ENCODE peak calls at places on chromosome 13, in eight cellular contexts. One of them, this sample, is unnamed. For H3K4me1, the result is how much of the 10 kb centered on the place peaks cover.

GRCh38 chr13:99044764-99045163 is 66.9 kb upstream of the DOCK9 start:
- DNase-seq in colonic mucosa: no peak
- DNase-seq in mesendoderm: no peak
- DNase-seq in hepatocyte: no peak
- DNase-seq in neuronal stem cell: no peak
- DNase-seq in uterus: no peak
- DNase-seq in sigmoid colon: no peak
- DNase-seq in psoas muscle: no peak
- DNase-seq in this sample: no peak

GRCh38 chr13:110856941-110857835 is 57.7 kb downstream of the ANKRD10 start:
- DNase-seq in colonic mucosa: no peak
- DNase-seq in mesendoderm: no peak
- DNase-seq in hepatocyte: no peak
- DNase-seq in neuronal stem cell: no peak
- DNase-seq in uterus: no peak
- DNase-seq in sigmoid colon: no peak
- DNase-seq in psoas muscle: no peak
- DNase-seq in this sample: no peak

GRCh38 chr13:108895220-108895704 is 265.9 kb downstream of the MYO16 start:
- DNase-seq in colonic mucosa: no peak
- DNase-seq in mesendoderm: peak
- DNase-seq in hepatocyte: peak
- DNase-seq in neuronal stem cell: peak
- DNase-seq in uterus: no peak
- DNase-seq in sigmoid colon: no peak
- DNase-seq in psoas muscle: no peak
- DNase-seq in this sample: no peak

GRCh38 chr13:109496216-109496615 is 290.2 kb downstream of the IRS2 start:
- DNase-seq in colonic mucosa: no peak
- DNase-seq in mesendoderm: no peak
- DNase-seq in hepatocyte: no peak
- DNase-seq in neuronal stem cell: no peak
- DNase-seq in uterus: no peak
- DNase-seq in sigmoid colon: no peak
- DNase-seq in psoas muscle: no peak
- DNase-seq in this sample: no peak

GRCh38 chr13:97043302-97043701 is 49.0 kb upstream of the OXGR1 start:
- DNase-seq in colonic mucosa: no peak
- DNase-seq in mesendoderm: no peak
- DNase-seq in hepatocyte: no peak
- DNase-seq in neuronal stem cell: no peak
- DNase-seq in uterus: no peak
- DNase-seq in sigmoid colon: no peak
- DNase-seq in psoas muscle: no peak
- DNase-seq in this sample: no peak

GRCh38 chr13:52665325-52665724 is 12.7 kb downstream of the SUGT1 start:
- DNase-seq in colonic mucosa: no peak
- DNase-seq in mesendoderm: peak
- DNase-seq in hepatocyte: peak
- DNase-seq in neuronal stem cell: no peak
- DNase-seq in uterus: no peak
- DNase-seq in sigmoid colon: no peak
- DNase-seq in psoas muscle: no peak
- DNase-seq in this sample: no peak

GRCh38 chr13:51212808-51213728 is 9.1 kb upstream of the FAM124A start:
- DNase-seq in colonic mucosa: no peak
- DNase-seq in mesendoderm: no peak
- DNase-seq in hepatocyte: no peak
- DNase-seq in neuronal stem cell: no peak
- DNase-seq in uterus: no peak
- DNase-seq in sigmoid colon: no peak
- DNase-seq in psoas muscle: no peak
- DNase-seq in this sample: no peak

GRCh38 chr13:55576389-55576788 is 1564.3 kb upstream of the PRR20A start:
- DNase-seq in colonic mucosa: no peak
- DNase-seq in mesendoderm: peak
- DNase-seq in hepatocyte: no peak
- DNase-seq in neuronal stem cell: no peak
- DNase-seq in uterus: no peak
- DNase-seq in sigmoid colon: no peak
- DNase-seq in psoas muscle: no peak
- DNase-seq in this sample: no peak

GRCh38 chr13:110447058-110447511 is 114.4 kb downstream of the RAB20 start:
- DNase-seq in colonic mucosa: no peak
- DNase-seq in mesendoderm: peak
- DNase-seq in hepatocyte: no peak
- DNase-seq in neuronal stem cell: no peak
- DNase-seq in uterus: peak
- DNase-seq in sigmoid colon: no peak
- DNase-seq in psoas muscle: no peak
- DNase-seq in this sample: no peak

GRCh38 chr13:54433511-54434206 is 1405.0 kb downstream of the OLFM4 start:
- DNase-seq in colonic mucosa: no peak
- DNase-seq in mesendoderm: no peak
- DNase-seq in hepatocyte: peak
- DNase-seq in neuronal stem cell: no peak
- DNase-seq in uterus: no peak
- DNase-seq in sigmoid colon: no peak
- DNase-seq in psoas muscle: no peak
- DNase-seq in this sample: peak

GRCh38 chr13:70668983-70669382 is 560.7 kb upstream of the KLHL1 start:
- DNase-seq in colonic mucosa: no peak
- DNase-seq in mesendoderm: no peak
- DNase-seq in hepatocyte: no peak
- DNase-seq in neuronal stem cell: no peak
- DNase-seq in uterus: no peak
- DNase-seq in sigmoid colon: no peak
- DNase-seq in psoas muscle: no peak
- DNase-seq in this sample: no peak

GRCh38 chr13:112722433-112723250 is 32.8 kb downstream of the ATP11A start:
- DNase-seq in colonic mucosa: no peak
- DNase-seq in mesendoderm: peak
- DNase-seq in hepatocyte: peak
- DNase-seq in neuronal stem cell: no peak
- DNase-seq in uterus: peak
- DNase-seq in sigmoid colon: no peak
- DNase-seq in psoas muscle: no peak
- DNase-seq in this sample: peak

GRCh38 chr13:97364827-97365226 is 69.1 kb upstream of the RAP2A start:
- DNase-seq in colonic mucosa: no peak
- DNase-seq in mesendoderm: no peak
- DNase-seq in hepatocyte: no peak
- DNase-seq in neuronal stem cell: no peak
- DNase-seq in uterus: no peak
- DNase-seq in sigmoid colon: no peak
- DNase-seq in psoas muscle: no peak
- DNase-seq in this sample: no peak

GRCh38 chr13:50229935-50230334 is 214.7 kb downstream of the KCNRG start:
- DNase-seq in colonic mucosa: no peak
- DNase-seq in mesendoderm: no peak
- DNase-seq in hepatocyte: no peak
- DNase-seq in neuronal stem cell: no peak
- DNase-seq in uterus: no peak
- DNase-seq in sigmoid colon: no peak
- DNase-seq in psoas muscle: no peak
- DNase-seq in this sample: no peak

GRCh38 chr13:106530209-106530906 is 5.1 kb downstream of the EFNB2 start:
- DNase-seq in colonic mucosa: peak
- DNase-seq in mesendoderm: peak
- DNase-seq in hepatocyte: peak
- DNase-seq in neuronal stem cell: no peak
- DNase-seq in uterus: no peak
- DNase-seq in sigmoid colon: no peak
- DNase-seq in psoas muscle: no peak
- DNase-seq in this sample: no peak

GRCh38 chr13:99062593-99062992 is 84.7 kb upstream of the DOCK9 start:
- DNase-seq in colonic mucosa: no peak
- DNase-seq in mesendoderm: no peak
- DNase-seq in hepatocyte: no peak
- DNase-seq in neuronal stem cell: no peak
- DNase-seq in uterus: peak
- DNase-seq in sigmoid colon: peak
- DNase-seq in psoas muscle: peak
- DNase-seq in this sample: no peak

DNA sequence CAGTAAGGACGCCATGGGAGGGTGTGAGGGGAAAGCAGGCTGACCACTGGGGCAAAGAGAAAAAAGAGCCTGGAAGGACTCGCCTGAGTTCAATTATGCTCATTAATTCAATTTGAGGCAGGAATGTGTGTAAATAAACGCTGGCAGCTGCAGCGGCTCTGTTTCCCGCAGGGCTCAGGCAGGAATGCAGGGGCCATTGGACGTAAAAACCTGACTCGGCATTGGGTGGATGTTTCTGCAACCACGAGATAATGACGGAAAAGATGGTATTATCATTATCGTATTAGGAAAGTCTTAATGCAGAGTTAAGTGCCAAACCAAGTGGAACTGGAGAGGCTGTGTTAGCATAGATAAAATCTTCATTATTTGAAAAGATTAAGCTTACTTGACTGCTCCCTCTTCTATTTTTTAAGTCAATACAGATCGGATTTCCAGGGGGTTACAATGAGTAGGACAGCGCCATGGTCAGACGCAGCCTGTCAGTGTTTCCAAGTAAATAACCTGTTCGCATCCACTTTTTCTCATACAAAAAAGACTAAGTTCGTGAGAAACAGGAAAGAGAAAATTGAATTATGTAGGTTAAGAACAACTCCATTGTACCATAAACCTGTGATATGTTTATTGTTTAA is 169.8 kb downstream of the SHISA2 start:
- DNase-seq in colonic mucosa: no peak
- DNase-seq in mesendoderm: peak
- DNase-seq in hepatocyte: peak
- DNase-seq in neuronal stem cell: peak
- DNase-seq in uterus: no peak
- DNase-seq in sigmoid colon: no peak
- DNase-seq in psoas muscle: no peak
- DNase-seq in this sample: no peak
- H3K4me1 ChIP-seq in colonic mucosa: under half
- H3K4me1 ChIP-seq in mesendoderm: under half
- H3K4me1 ChIP-seq in hepatocyte: under half
- H3K4me1 ChIP-seq in neuronal stem cell: under half
- H3K4me1 ChIP-seq in uterus: under half
- H3K4me1 ChIP-seq in sigmoid colon: under half
- H3K4me1 ChIP-seq in psoas muscle: under half
- H3K4me1 ChIP-seq in this sample: under half

DNA sequence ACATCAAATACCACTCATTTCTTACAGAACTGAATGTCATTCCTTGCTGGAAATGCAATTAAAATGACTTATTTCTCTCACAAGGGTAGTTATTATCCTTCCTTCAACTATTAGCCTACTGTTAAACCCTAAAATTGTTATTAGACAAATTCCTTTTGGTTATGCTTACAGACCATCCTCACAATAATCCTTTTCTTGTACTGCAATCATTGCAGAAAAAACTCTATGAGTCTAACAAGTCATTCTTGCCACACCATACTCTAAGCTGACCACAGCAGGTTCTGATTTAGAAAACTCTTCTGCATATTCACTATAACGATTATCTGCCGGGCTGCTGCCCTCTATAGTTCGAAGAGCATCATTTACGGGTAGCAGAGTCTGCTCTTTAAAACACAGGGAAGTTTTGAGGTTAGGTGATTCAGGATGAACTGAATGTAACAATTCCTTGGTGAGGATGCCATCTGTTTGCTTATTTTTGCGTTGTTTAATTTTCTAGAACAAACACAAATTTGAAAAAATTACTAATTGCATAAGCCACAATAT is 38.2 kb downstream of the MTMR6 start:
- DNase-seq in colonic mucosa: no peak
- DNase-seq in mesendoderm: peak
- DNase-seq in hepatocyte: peak
- DNase-seq in neuronal stem cell: no peak
- DNase-seq in uterus: no peak
- DNase-seq in sigmoid colon: no peak
- DNase-seq in psoas muscle: no peak
- DNase-seq in this sample: no peak
- H3K27ac ChIP-seq in colonic mucosa: no peak
- H3K27ac ChIP-seq in mesendoderm: no peak
- H3K27ac ChIP-seq in hepatocyte: no peak
- H3K27ac ChIP-seq in neuronal stem cell: no peak
- H3K27ac ChIP-seq in uterus: no peak
- H3K27ac ChIP-seq in sigmoid colon: no peak
- H3K27ac ChIP-seq in psoas muscle: no peak
- H3K27ac ChIP-seq in this sample: no peak

GRCh38 chr13:33289966-33290365 is 4.4 kb upstream of the STARD13 start:
- DNase-seq in colonic mucosa: no peak
- DNase-seq in mesendoderm: no peak
- DNase-seq in hepatocyte: no peak
- DNase-seq in neuronal stem cell: no peak
- DNase-seq in uterus: no peak
- DNase-seq in sigmoid colon: no peak
- DNase-seq in psoas muscle: no peak
- DNase-seq in this sample: no peak
- H3K4me1 ChIP-seq in colonic mucosa: under half
- H3K4me1 ChIP-seq in mesendoderm: under half
- H3K4me1 ChIP-seq in hepatocyte: under half
- H3K4me1 ChIP-seq in neuronal stem cell: under half
- H3K4me1 ChIP-seq in uterus: under half
- H3K4me1 ChIP-seq in sigmoid colon: under half
- H3K4me1 ChIP-seq in psoas muscle: under half
- H3K4me1 ChIP-seq in this sample: under half

DNA sequence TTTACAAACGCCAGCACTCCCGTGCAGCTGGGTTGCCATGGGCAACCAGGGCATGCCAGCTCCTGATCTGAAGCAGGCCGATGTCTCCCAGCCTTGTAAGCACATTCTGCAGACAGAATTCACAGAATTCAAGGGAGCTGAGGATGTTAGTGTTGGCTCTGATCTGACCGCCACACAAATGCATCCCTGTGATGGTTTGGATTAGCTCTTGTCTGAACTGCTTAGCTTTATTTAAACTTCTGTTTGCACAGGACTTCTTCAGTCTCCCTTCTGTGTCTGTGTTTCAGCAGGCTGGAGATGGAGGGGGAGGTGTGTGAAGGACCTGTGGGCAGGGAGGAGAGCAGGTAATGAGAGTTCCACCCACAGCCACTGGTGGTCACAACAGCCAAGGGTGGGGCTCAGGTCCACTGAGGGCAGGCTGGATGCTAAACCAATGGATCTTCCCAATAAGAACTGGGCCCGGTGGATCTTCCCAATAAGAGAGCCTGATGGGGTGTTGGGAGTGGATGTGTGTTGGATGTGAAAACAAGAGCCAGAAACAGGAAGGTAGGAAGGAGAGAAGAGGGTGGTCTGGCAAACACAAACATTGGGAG is 66.2 kb downstream of the TEX26 start:
- DNase-seq in colonic mucosa: no peak
- DNase-seq in mesendoderm: no peak
- DNase-seq in hepatocyte: peak
- DNase-seq in neuronal stem cell: no peak
- DNase-seq in uterus: no peak
- DNase-seq in sigmoid colon: no peak
- DNase-seq in psoas muscle: no peak
- DNase-seq in this sample: no peak
- H3K27ac ChIP-seq in colonic mucosa: no peak
- H3K27ac ChIP-seq in mesendoderm: no peak
- H3K27ac ChIP-seq in hepatocyte: peak
- H3K27ac ChIP-seq in neuronal stem cell: no peak
- H3K27ac ChIP-seq in uterus: no peak
- H3K27ac ChIP-seq in sigmoid colon: peak
- H3K27ac ChIP-seq in psoas muscle: no peak
- H3K27ac ChIP-seq in this sample: no peak

GRCh38 chr13:23743717-23744116 is 145.5 kb downstream of the MIPEP start:
- DNase-seq in colonic mucosa: no peak
- DNase-seq in mesendoderm: no peak
- DNase-seq in hepatocyte: no peak
- DNase-seq in neuronal stem cell: no peak
- DNase-seq in uterus: no peak
- DNase-seq in sigmoid colon: no peak
- DNase-seq in psoas muscle: no peak
- DNase-seq in this sample: no peak
- H3K4me1 ChIP-seq in colonic mucosa: under half
- H3K4me1 ChIP-seq in mesendoderm: under half
- H3K4me1 ChIP-seq in hepatocyte: under half
- H3K4me1 ChIP-seq in neuronal stem cell: under half
- H3K4me1 ChIP-seq in uterus: under half
- H3K4me1 ChIP-seq in sigmoid colon: under half
- H3K4me1 ChIP-seq in psoas muscle: under half
- H3K4me1 ChIP-seq in this sample: under half

This sample was measured in pancreas.